ENCODE peak calls at places on chromosomes 3 and 15, in four cellular contexts. M is AG09309; T is stimulated activated naive CD4-positive, alpha-beta T cell; L is activated CD8-positive, alpha-beta memory T cell treated with anti-CD3 and anti-CD28 coated beads for 48 hours. G is an unnamed sample.

GRCh38 chr3:45280971-45281370 is 54.9 kb upstream of the TMEM158 start:
- DNase-seq in M (no peak), T (no peak), L (no peak), G (no peak)

GRCh38 chr3:27677554-27677953 is 44.6 kb downstream of the EOMES start:
- DNase-seq in M (peak; percentile 99), T (no peak), L (no peak), G (no peak)

GRCh38 chr3:145519598-145520078 is 641.3 kb downstream of the PLOD2 start:
- DNase-seq in M (no peak), T (no peak), L (no peak), G (no peak)

GRCh38 chr15:70447927-70448698 is 315.2 kb downstream of the UACA start:
- DNase-seq in M (no peak), T (peak; percentile 10), L (peak; percentile 15), G (peak; percentile 16)

GRCh38 chr3:42504334-42505202 is 2.1 kb downstream of the VIPR1 start:
- DNase-seq in M (no peak), T (no peak), L (no peak), G (no peak)

GRCh38 chr15:28098360-28098765 is 752 bp downstream of the OCA2 start:
- DNase-seq in M (no peak), T (no peak), L (no peak), G (no peak)

GRCh38 chr3:185549651-185550111 is 2.7 kb downstream of the LIPH start:
- DNase-seq in M (no peak), T (no peak), L (no peak), G (no peak)

GRCh38 chr3:119695480-119695879 is 7.3 kb upstream of the CFAP91 start:
- DNase-seq in M (no peak), T (no peak), L (no peak), G (no peak)

GRCh38 chr15:36177590-36178281 is 401.7 kb upstream of the CDIN1 start:
- DNase-seq in M (no peak), T (no peak), L (no peak), G (no peak)

GRCh38 chr3:157088133-157088488 is 71.8 kb downstream of the CCNL1 start:
- DNase-seq in M (no peak), T (no peak), L (no peak), G (no peak)

GRCh38 chr15:67051088-67051659 is 14.2 kb upstream of the SMAD3 start:
- DNase-seq in M (no peak), T (no peak), L (no peak), G (no peak)

GRCh38 chr3:160154033-160154432 is 71.2 kb upstream of the C3orf80 start:
- DNase-seq in M (peak; percentile 20), T (no peak), L (no peak), G (no peak)

GRCh38 chr3:141646760-141647561 is 91.1 kb upstream of the RNF7 start:
- DNase-seq in M (no peak), T (no peak), L (no peak), G (no peak)

GRCh38 chr3:105542604-105543003 is 175.9 kb downstream of the ALCAM start:
- DNase-seq in M (no peak), T (no peak), L (no peak), G (no peak)

GRCh38 chr3:157844770-157845522 is 261.3 kb downstream of the SHOX2 start:
- DNase-seq in M (peak; percentile 10), T (no peak), L (no peak), G (no peak)

GRCh38 chr3:124413989-124414598 is 316.2 kb upstream of the UMPS start:
- DNase-seq in M (no peak), T (no peak), L (no peak), G (no peak)

GRCh38 chr15:78308422-78309021 is 9.1 kb upstream of the SKIC8 start:
- DNase-seq in M (no peak), T (no peak), L (peak; percentile 25), G (peak; percentile 80)

GRCh38 chr3:129845956-129846355 is 47.6 kb downstream of the TMCC1 start:
- DNase-seq in M (no peak), T (no peak), L (no peak), G (no peak)

GRCh38 chr3:189094539-189094938 is 77.2 kb upstream of the TPRG1 start:
- DNase-seq in M (no peak), T (no peak), L (no peak), G (no peak)

GRCh38 chr15:34271493-34271892 is 46.7 kb downstream of the EMC4 start:
- DNase-seq in M (peak; percentile 75), T (no peak), L (no peak), G (no peak)

G was measured in stimulated activated effector memory CD8-positive, alpha-beta T cell treated with anti-CD3 and anti-CD28 coated beads, Interleukin-12 subunit alpha, Interleukin-12 subunit beta, amount 100 ng/mL, for 72 hours.